ENCODE peak calls at places on chromosomes 16 and 17, in five cellular contexts. H, J, W, E and T are unnamed samples.

GRCh38 chr17:3526971-3527370 is 30.6 kb downstream of the TRPV3 start:
- DNase-seq in H (no peak), J (no peak), W (no peak), E (no peak), T (no peak)

GRCh38 chr16:11679250-11679649 is 11.0 kb downstream of the SNN start:
- DNase-seq in H (no peak), J (no peak), W (no peak), E (no peak), T (no peak)

GRCh38 chr16:31465788-31466370 is 6.1 kb upstream of the TGFB1I1 start:
- DNase-seq in H (no peak), J (no peak), W (no peak), E (no peak), T (no peak)

GRCh38 chr16:28193530-28194423 is 18.0 kb downstream of the XPO6 start:
- DNase-seq in H (peak; percentile 44), J (peak; percentile 80), W (no peak), E (no peak), T (no peak)

GRCh38 chr17:57662644-57663308 is 82.3 kb downstream of the CCDC182 start:
- DNase-seq in H (peak; percentile 39), J (peak; percentile 98), W (peak; percentile 87), E (peak; percentile 95), T (peak; percentile 97)

GRCh38 chr16:71900336-71900735 is 5.0 kb downstream of the IST1 start:
- DNase-seq in H (no peak), J (no peak), W (no peak), E (no peak), T (no peak)

GRCh38 chr17:45292696-45293412 is 24.0 kb downstream of the MAP3K14 start:
- DNase-seq in H (no peak), J (no peak), W (no peak), E (peak; percentile 64), T (no peak)

GRCh38 chr17:32621612-32622312 is 135.0 kb downstream of the CDK5R1 start:
- DNase-seq in H (no peak), J (peak; percentile 18), W (no peak), E (no peak), T (no peak)

GRCh38 chr16:79690159-79690558 is 89.6 kb upstream of the MAF start:
- DNase-seq in H (no peak), J (no peak), W (no peak), E (no peak), T (no peak)

GRCh38 chr17:27526603-27527002 is 70.4 kb downstream of the KSR1 start:
- DNase-seq in H (no peak), J (peak; percentile 46), W (peak; percentile 44), E (peak; percentile 77), T (peak; percentile 35)

GRCh38 chr17:50425682-50426471 is at the start of gene ACSF2:
- DNase-seq in H (peak; percentile 63), J (peak; percentile 27), W (peak; percentile 88), E (peak; percentile 73), T (peak; percentile 87)

GRCh38 chr17:70314506-70314905 is 145.2 kb downstream of the KCNJ2 start:
- DNase-seq in H (no peak), J (no peak), W (no peak), E (no peak), T (no peak)

GRCh38 chr17:68394608-68395331 is 62.5 kb downstream of the WIPI1 start:
- DNase-seq in H (no peak), J (no peak), W (no peak), E (no peak), T (no peak)

GRCh38 chr17:68390888-68391545 is 66.3 kb downstream of the WIPI1 start:
- DNase-seq in H (no peak), J (no peak), W (no peak), E (no peak), T (no peak)

GRCh38 chr17:68387485-68387884 is 69.8 kb downstream of the WIPI1 start:
- DNase-seq in H (no peak), J (no peak), W (no peak), E (no peak), T (no peak)

GRCh38 chr17:68389041-68389440 is 68.3 kb downstream of the WIPI1 start:
- DNase-seq in H (no peak), J (no peak), W (no peak), E (no peak), T (no peak)

DNA sequence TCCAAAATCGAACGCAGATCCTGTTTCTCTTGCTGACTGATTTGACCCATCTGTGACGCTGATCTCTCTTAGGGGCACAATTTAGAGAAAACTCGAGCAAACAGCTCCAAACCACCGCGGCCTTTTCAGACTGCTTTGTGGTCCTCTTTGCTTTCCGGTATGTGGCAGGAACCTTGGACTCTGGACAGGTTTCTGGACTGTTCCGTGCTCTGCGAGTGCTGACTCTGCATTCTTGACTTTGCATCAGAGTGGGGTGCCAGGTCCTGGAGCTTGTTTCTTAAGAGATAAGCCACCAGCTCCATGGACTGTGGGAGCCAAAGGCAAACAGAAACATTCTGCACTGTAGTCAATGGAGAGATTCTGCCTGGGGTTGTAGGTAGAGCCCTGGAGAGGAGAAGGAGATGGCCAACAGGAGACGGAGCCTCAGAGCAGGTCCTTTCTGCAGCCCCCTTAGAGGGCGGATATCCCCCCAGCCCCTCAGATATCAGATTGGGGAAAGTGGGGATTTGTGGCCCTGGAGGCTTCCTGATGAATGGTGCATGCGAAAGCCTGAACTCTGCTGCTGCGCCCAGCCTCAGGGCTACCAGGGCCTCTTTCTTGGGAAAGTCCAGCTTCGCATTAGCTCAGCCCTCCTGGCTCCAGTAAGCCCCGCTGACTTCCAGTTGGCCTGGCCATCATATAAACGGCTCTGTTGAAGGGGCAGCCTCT is 65.6 kb downstream of the WIPI1 start:
- DNase-seq in H (no peak), J (no peak), W (no peak), E (no peak), T (no peak)
- TF ChIP-seq CTCF in H (no peak), J (no peak), W (no peak), E (no peak), T (no peak)

DNA sequence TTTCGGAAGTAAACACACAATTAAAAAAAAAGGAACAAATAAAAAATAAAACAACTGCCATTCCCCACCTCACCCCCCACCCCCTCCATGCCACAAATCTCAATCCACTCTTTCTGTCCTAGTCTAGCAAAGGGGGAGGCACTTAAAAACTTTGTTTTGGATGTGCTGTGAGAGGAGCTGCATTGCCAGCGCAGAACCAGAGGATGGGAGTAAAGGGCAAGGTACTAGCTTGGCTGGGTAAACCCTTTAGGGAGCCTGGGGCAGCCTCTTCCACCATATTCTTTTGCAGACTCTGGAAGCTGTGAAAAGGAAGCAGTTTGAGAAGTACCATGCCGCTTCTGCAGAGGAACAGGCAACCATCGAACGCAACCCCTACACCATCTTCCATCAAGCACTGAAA is 1.4 kb downstream of the MRPS7 start:
- DNase-seq in H (no peak), J (no peak), W (no peak), E (no peak), T (no peak)
- TF ChIP-seq CTCF in H (no peak), J (peak; percentile 10), W (no peak), E (no peak), T (no peak)

DNA sequence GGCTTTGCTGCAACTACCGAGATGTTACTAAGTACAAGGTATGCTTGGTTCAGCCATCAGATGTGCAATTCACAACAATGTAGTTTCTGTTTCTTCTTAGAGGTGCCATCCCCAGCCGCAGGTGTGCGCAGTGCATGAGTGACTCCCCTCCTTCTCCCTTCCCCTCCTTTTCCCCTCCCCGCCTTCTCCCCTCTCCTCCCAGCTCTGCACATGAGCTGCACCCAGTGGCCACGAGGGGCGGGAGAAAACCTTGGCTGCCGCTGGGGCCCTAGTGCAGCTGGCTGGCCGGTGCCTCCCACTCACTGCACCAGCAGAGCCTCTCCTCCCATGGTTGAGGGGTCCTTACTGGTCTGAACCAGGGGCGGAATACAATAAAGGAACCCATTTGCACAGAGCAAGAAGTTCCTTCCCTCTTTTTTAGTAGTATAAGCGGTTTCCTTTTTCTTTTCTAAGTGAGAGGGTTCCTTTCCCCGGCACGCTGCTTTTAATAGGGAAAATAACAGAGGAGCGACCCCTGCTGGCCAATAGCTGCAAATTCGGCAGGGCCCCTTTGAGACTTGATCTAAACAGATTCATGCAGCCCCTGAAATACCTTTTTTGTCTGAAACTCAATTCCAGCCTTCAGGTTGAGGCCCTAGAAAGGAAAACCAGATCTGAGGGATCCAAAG is 7.8 kb upstream of the CCL15 start:
- DNase-seq in H (no peak), J (peak; percentile 6), W (no peak), E (no peak), T (no peak)
- TF ChIP-seq CTCF in H (no peak), J (peak; percentile 49), W (peak; percentile 15), E (no peak), T (peak; percentile 50)

GRCh38 chr16:89697616-89698331 is 3.7 kb downstream of the SPATA2L start:
- DNase-seq in H (no peak), J (no peak), W (no peak), E (no peak), T (no peak)

GRCh38 chr16:89701425-89702406 is at the start of gene SPATA2L:
- DNase-seq in H (peak; percentile 97), J (peak; percentile 85), W (peak; percentile 98), E (peak; percentile 97), T (peak; percentile 99)

GRCh38 chr16:89697161-89697615 is 4.3 kb downstream of the SPATA2L start:
- DNase-seq in H (no peak), J (no peak), W (no peak), E (peak; percentile 47), T (no peak)

GRCh38 chr16:89700649-89701424 is 668 bp downstream of the SPATA2L start:
- DNase-seq in H (peak; percentile 76), J (no peak), W (peak; percentile 77), E (peak; percentile 86), T (peak; percentile 77)

DNA sequence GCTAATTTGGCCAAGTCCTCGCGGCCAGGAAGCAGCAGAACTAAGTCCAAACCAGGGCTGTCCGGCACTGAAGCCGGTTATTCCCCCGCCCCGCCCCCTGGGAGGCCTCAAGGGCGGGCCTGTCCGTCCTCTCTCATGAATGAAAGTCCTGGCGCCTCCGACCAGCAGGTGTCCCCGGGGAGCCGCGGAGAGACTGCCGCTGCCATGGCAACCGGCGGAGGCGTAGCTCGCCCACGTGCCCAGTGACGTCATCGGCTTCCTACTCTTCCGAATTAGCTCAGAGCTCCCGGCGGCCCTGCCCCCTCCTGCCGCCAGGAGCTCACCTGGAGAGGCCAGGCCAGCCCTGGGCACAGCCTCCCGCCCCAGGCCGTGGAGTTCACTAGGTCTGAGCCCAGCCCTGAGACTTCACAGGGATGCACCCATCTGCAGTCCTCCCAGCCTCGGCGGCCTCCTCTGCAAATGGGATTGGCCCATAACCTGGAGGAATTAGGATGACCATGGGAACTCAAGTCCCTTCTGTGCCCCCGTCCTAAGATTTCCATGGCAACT is 1.3 kb downstream of the SPATA2L start:
- DNase-seq in H (peak; percentile 97), J (peak; percentile 96), W (peak; percentile 100), E (peak; percentile 100), T (peak; percentile 100)
- TF ChIP-seq CTCF in H (peak; percentile 89), J (peak; percentile 73), W (peak; percentile 73), E (peak; percentile 97), T (peak; percentile 83)

GRCh38 chr17:8754890-8755289 is 3.5 kb downstream of the SPDYE4 start:
- DNase-seq in H (no peak), J (no peak), W (no peak), E (no peak), T (no peak)

GRCh38 chr17:8755590-8756255 is 2.6 kb downstream of the SPDYE4 start:
- DNase-seq in H (no peak), J (no peak), W (no peak), E (no peak), T (no peak)

GRCh38 chr17:8753136-8753975 is 5.0 kb downstream of the SPDYE4 start:
- DNase-seq in H (no peak), J (no peak), W (no peak), E (no peak), T (no peak)

GRCh38 chr17:8757189-8757588 is 1.2 kb downstream of the SPDYE4 start:
- DNase-seq in H (no peak), J (no peak), W (no peak), E (no peak), T (no peak)

GRCh38 chr17:8753976-8754440 is 4.3 kb downstream of the SPDYE4 start:
- DNase-seq in H (no peak), J (peak; percentile 22), W (no peak), E (no peak), T (no peak)
- TF ChIP-seq CTCF in H (no peak), J (peak; percentile 53), W (no peak), E (peak; percentile 50), T (no peak)

GRCh38 chr16:25395528-25395927 is 137.9 kb upstream of the ZKSCAN2 start:
- DNase-seq in H (no peak), J (no peak), W (no peak), E (no peak), T (no peak)
- TF ChIP-seq CTCF in H (no peak), J (no peak), W (no peak), E (no peak), T (no peak)